ENCODE peak calls at places on chromosomes 4 and X, in six cellular contexts. B, L, K, J, V and A are unnamed samples.

GRCh38 chr4:110120506-110120905 is 77.9 kb downstream of the ELOVL6 start:
- DNase-seq in B (no peak), L (no peak), K (no peak), J (no peak), V (no peak), A (no peak)

GRCh38 chrX:63967541-63967940 is 182.5 kb upstream of the ARHGEF9 start:
- DNase-seq in B (no peak), L (no peak), K (no peak), J (no peak), V (no peak), A (no peak)

GRCh38 chrX:72016881-72017783 is 106.5 kb downstream of the NHSL2 start:
- DNase-seq in B (no peak), L (no peak), K (no peak), J (no peak), V (no peak), A (no peak)

GRCh38 chrX:24357101-24357500 is 3.3 kb upstream of the SUPT20HL1 start:
- DNase-seq in B (no peak), L (no peak), K (no peak), J (no peak), V (no peak), A (no peak)

GRCh38 chrX:154021131-154021611 is 1.5 kb upstream of the IRAK1 start:
- DNase-seq in B (no peak), L (no peak), K (peak; percentile 35), J (no peak), V (no peak), A (no peak)

GRCh38 chr4:36280555-36280954 is 861 bp upstream of the DTHD1 start:
- DNase-seq in B (no peak), L (no peak), K (no peak), J (no peak), V (no peak), A (no peak)

GRCh38 chr4:1758306-1759121 is 34.6 kb upstream of the FGFR3 start:
- DNase-seq in B (no peak), L (no peak), K (no peak), J (no peak), V (no peak), A (no peak)

GRCh38 chr4:4860803-4861591 is 1.5 kb downstream of the MSX1 start:
- DNase-seq in B (peak; percentile 62), L (no peak), K (no peak), J (no peak), V (peak; percentile 29), A (no peak)

GRCh38 chrX:15468036-15468435 is 25.1 kb downstream of the PIR start:
- DNase-seq in B (peak; percentile 43), L (no peak), K (peak; percentile 38), J (no peak), V (no peak), A (no peak)

GRCh38 chr4:7705602-7706001 is 234.1 kb downstream of the AFAP1 start:
- DNase-seq in B (no peak), L (no peak), K (no peak), J (no peak), V (no peak), A (no peak)

GRCh38 chr4:134624365-134624764 is 422.8 kb upstream of the PABPC4L start:
- DNase-seq in B (no peak), L (no peak), K (no peak), J (no peak), V (no peak), A (no peak)

GRCh38 chr4:113513376-113513775 is 248.2 kb downstream of the CAMK2D start:
- DNase-seq in B (no peak), L (no peak), K (no peak), J (no peak), V (no peak), A (no peak)

GRCh38 chr4:162499478-162499877 is 335.7 kb upstream of the FSTL5 start:
- DNase-seq in B (peak; percentile 18), L (no peak), K (no peak), J (no peak), V (no peak), A (no peak)

GRCh38 chrX:51395474-51395806 is 62.8 kb downstream of the NUDT10 start:
- DNase-seq in B (no peak), L (no peak), K (no peak), J (no peak), V (no peak), A (no peak)

DNA sequence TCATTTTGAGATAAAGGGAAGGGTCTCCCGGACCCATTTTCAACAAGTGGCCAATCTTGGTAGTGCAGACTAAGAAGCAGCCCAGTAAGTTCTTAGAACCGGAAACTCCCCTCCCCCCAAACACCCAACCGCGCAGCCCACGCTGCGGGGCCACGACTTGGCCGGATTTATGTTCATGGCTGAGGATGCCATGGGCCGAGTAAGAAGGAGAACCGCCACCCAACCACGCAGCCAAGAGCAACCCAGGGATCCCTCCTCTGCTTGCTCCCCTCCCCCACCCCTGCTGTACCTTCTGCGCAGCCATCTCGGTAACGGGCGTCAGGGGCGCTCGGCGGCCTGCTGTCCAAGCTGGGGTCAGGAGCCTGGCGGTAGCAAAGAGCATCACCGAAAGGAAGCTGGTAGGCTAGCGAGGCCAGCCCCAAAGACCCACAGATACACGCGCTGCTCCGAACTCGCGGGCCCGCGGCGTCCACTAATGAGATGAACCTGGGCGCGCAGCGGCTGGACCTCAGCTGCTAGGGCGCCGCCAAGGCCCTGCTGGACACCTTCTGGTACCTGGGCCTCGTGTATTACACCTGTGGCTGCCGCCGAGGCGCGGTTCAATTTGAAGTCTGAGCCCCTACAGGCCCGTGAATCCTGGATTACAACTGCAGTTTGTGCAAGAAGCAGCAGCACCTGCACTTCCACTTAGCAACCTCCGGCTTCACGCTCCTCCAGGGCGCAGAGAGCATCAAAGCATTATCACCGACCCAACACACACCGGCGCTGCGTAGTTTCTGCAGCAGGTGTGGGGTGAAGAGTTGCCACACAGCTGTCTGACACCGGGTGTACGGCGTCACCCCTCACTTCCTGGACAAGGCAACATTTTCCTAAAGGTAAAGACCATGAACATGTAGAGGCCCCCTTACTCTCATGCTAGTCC is 63.4 kb downstream of the NUDT10 start:
- DNase-seq in B (peak; percentile 73), L (no peak), K (peak; percentile 20), J (no peak), V (no peak), A (no peak)
- TF ChIP-seq SIN3A in B (no peak), L (no peak), K (no peak), J (no peak), V (no peak), A (no peak)

GRCh38 chr4:38243385-38244053 is 283.3 kb downstream of the PTTG2 start:
- DNase-seq in B (no peak), L (no peak), K (no peak), J (no peak), V (no peak), A (no peak)
- TF ChIP-seq SIN3A in B (no peak), L (no peak), K (no peak), J (no peak), V (no peak), A (no peak)

GRCh38 chr4:40311811-40312346 is 23.3 kb upstream of the CHRNA9 start:
- DNase-seq in B (no peak), L (no peak), K (peak; percentile 90), J (no peak), V (no peak), A (no peak)
- TF ChIP-seq SIN3A in B (no peak), L (no peak), K (no peak), J (no peak), V (no peak), A (no peak)

DNA sequence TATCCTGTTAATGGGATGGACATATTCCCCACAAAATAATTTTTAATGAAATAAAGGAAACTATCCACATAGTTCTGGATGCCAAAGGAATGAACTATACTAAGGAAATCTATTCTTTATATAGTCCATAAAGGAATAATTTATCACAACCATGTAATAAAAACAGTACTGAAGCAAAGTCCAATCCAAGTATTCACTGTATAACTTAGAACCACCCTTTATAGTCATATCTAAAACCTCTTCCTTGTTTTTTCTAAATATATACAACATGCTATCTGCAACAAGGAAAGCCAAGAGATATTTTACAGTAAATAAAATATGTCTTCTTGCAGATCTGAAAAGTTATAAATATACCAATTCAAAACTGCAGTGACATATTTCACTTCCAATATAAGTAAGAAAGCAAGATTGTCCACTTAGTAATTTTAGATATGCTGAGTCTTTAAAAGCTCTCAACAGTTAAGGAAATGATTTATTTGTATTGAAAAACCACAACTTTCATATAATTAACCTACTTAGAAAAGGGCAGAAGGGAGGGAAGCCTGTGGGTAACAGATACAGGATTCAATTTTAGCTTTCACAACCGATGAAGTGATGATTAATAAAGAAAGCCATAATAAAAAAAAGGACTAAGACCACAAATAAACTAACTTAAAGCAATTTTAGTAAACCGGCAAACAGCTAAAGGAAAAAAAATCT is 8.0 kb downstream of the NR3C2 start:
- DNase-seq in B (no peak), L (no peak), K (no peak), J (no peak), V (no peak), A (no peak)
- TF ChIP-seq SIN3A in B (no peak), L (no peak), K (no peak), J (no peak), V (no peak), A (no peak)

GRCh38 chr4:122104184-122104583 is 47.9 kb upstream of the BLTP1 start:
- DNase-seq in B (no peak), L (no peak), K (no peak), J (no peak), V (no peak), A (no peak)
- TF ChIP-seq SIN3A in B (no peak), L (no peak), K (no peak), J (no peak), V (no peak), A (no peak)

DNA sequence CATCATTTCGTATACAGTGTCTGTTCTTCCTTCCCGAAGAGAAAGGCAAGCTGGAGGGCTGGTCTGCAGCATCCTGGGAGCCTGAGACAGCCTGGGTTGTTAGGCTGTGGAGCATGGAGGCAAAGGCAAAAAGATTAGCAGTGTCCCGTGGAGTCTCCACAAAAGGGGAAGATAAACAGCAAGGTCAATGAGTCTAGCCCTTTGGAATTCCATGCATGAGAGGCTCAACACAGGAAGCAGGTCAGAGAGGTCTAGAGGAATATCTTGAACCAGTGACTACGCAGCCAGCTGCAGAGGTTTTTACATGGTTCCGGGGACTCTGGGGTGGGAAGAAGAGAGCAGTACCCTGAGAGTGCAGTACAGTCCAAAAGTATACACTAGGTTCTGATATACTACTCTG is 12.2 kb upstream of the MCF2 start:
- DNase-seq in B (no peak), L (no peak), K (no peak), J (no peak), V (peak; percentile 30), A (no peak)
- TF ChIP-seq SIN3A in B (no peak), L (no peak), K (no peak), J (no peak), V (no peak), A (no peak)

DNA sequence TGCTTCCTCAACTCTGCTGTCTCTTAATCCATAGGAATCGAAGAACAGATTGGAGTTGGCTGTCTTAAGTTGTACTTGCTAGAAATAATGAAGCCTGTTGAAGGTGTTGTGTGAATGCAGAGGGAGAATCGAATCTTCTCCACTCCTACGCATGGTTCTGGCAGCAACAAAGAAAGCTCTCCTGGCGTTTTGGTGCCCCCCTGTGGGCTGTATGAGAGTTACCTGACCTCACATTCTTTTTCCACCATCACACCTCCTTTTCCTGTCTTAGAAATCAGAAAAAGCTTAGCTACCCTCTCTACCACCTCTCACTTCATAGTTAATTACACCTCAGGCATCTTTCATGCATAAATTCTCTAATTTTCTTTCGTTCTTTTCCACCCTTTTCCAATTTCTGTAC is 16.3 kb downstream of the KLF8 start:
- DNase-seq in B (peak; percentile 52), L (peak; percentile 40), K (peak; percentile 54), J (peak; percentile 38), V (peak; percentile 5), A (peak; percentile 21)
- TF ChIP-seq SIN3A in B (no peak), L (no peak), K (no peak), J (no peak), V (no peak), A (no peak)